ENCODE peak calls at places on chromosome 13, in six cellular contexts. One of them, this sample, is unnamed.

GRCh38 chr13:27037571-27037970 is 134.0 kb downstream of the USP12 start:
- DNase-seq in neuronal stem cell: no peak
- DNase-seq in H9: no peak
- DNase-seq in IMR-90: no peak
- DNase-seq in mesenchymal stem cell: peak; percentile 68
- DNase-seq in H1: no peak
- DNase-seq in this sample: no peak

GRCh38 chr13:23428183-23428528 is 5.3 kb downstream of the SACS start:
- DNase-seq in neuronal stem cell: no peak
- DNase-seq in H9: no peak
- DNase-seq in IMR-90: peak; percentile 65
- DNase-seq in mesenchymal stem cell: peak; percentile 40
- DNase-seq in H1: no peak
- DNase-seq in this sample: no peak

GRCh38 chr13:32267836-32268439 is 47.2 kb downstream of the ZAR1L start:
- DNase-seq in neuronal stem cell: peak; percentile 17
- DNase-seq in H9: peak; percentile 85
- DNase-seq in IMR-90: no peak
- DNase-seq in mesenchymal stem cell: no peak
- DNase-seq in H1: peak; percentile 90
- DNase-seq in this sample: peak; percentile 41

GRCh38 chr13:45300190-45300985 is 40.6 kb downstream of the TPT1 start:
- DNase-seq in neuronal stem cell: no peak
- DNase-seq in H9: no peak
- DNase-seq in IMR-90: no peak
- DNase-seq in mesenchymal stem cell: no peak
- DNase-seq in H1: no peak
- DNase-seq in this sample: no peak

GRCh38 chr13:69579351-69579750 is 528.3 kb upstream of the ATXN8OS start:
- DNase-seq in neuronal stem cell: no peak
- DNase-seq in H9: no peak
- DNase-seq in IMR-90: no peak
- DNase-seq in mesenchymal stem cell: peak; percentile 27
- DNase-seq in H1: no peak
- DNase-seq in this sample: no peak

GRCh38 chr13:77532983-77533382 is 2.5 kb upstream of the SCEL start:
- DNase-seq in neuronal stem cell: no peak
- DNase-seq in H9: no peak
- DNase-seq in IMR-90: no peak
- DNase-seq in mesenchymal stem cell: no peak
- DNase-seq in H1: no peak
- DNase-seq in this sample: no peak

GRCh38 chr13:106156468-106156867 is 379.0 kb downstream of the EFNB2 start:
- DNase-seq in neuronal stem cell: no peak
- DNase-seq in H9: no peak
- DNase-seq in IMR-90: peak; percentile 99
- DNase-seq in mesenchymal stem cell: peak; percentile 97
- DNase-seq in H1: no peak
- DNase-seq in this sample: peak; percentile 64

GRCh38 chr13:54633461-54633860 is 1604.8 kb downstream of the OLFM4 start:
- DNase-seq in neuronal stem cell: no peak
- DNase-seq in H9: no peak
- DNase-seq in IMR-90: no peak
- DNase-seq in mesenchymal stem cell: no peak
- DNase-seq in H1: no peak
- DNase-seq in this sample: no peak

GRCh38 chr13:50355797-50356196 is 340.6 kb downstream of the KCNRG start:
- DNase-seq in neuronal stem cell: no peak
- DNase-seq in H9: no peak
- DNase-seq in IMR-90: no peak
- DNase-seq in mesenchymal stem cell: no peak
- DNase-seq in H1: no peak
- DNase-seq in this sample: no peak

DNA sequence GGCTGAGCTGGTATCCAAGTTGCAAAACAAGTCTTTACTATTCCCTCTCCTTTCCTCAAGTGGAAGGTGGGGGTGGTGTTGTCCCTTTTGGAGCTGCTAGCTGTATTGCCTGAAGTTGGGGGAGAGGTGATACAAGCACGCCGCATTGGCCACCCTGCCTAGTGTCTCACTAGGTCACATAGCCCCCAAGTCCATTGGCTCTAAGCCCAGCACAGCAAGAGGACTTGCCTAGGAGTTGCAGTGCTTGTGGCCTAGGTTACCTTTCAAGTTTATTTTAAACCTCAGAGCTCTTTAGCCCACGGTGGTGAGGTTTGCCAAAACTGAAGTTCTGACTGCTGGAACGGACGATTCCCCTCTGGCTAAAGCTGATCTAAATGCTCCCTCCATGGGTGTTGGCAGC is 5.3 kb upstream of the DNAJC3 start:
- DNase-seq in neuronal stem cell: no peak
- DNase-seq in H9: no peak
- DNase-seq in IMR-90: no peak
- DNase-seq in mesenchymal stem cell: no peak
- DNase-seq in H1: no peak
- DNase-seq in this sample: no peak
- H4K91ac ChIP-seq in neuronal stem cell: no peak overlapping the region
- H4K91ac ChIP-seq in H9: no peak overlapping the region
- H4K91ac ChIP-seq in IMR-90: no peak overlapping the region
- H4K91ac ChIP-seq in mesenchymal stem cell: no peak overlapping the region
- H4K91ac ChIP-seq in H1: no peak overlapping the region
- H4K91ac ChIP-seq in this sample: no peak overlapping the region

DNA sequence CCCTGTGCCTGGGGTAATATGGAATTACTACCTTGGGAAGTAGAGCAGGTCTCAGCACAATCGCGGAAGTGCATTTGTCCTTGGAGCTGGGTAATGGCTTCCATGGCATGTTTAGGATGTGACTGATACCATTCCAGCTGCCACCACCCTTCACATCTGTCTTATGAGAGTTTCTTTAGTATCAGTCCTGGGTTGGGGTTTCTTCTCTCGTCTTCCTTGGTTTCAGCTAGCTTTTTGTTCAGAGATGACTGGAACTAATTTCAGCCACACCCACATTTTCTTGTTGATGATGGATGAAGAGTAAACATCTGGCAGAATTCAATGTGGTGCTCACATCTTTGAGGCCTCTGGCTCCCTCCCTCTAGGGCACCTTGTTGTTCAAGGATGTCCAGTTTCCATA is 212.9 kb upstream of the SOX21 start:
- DNase-seq in neuronal stem cell: no peak
- DNase-seq in H9: no peak
- DNase-seq in IMR-90: no peak
- DNase-seq in mesenchymal stem cell: no peak
- DNase-seq in H1: no peak
- DNase-seq in this sample: no peak
- H3K14ac ChIP-seq in neuronal stem cell: no peak overlapping the region
- H3K14ac ChIP-seq in H9: no peak overlapping the region
- H3K14ac ChIP-seq in IMR-90: no peak overlapping the region
- H3K14ac ChIP-seq in mesenchymal stem cell: no peak overlapping the region
- H3K14ac ChIP-seq in H1: no peak overlapping the region
- H3K14ac ChIP-seq in this sample: no peak overlapping the region

GRCh38 chr13:24878340-24878739 is 114.4 kb downstream of the RNF17 start:
- DNase-seq in neuronal stem cell: no peak
- DNase-seq in H9: no peak
- DNase-seq in IMR-90: no peak
- DNase-seq in mesenchymal stem cell: no peak
- DNase-seq in H1: no peak
- DNase-seq in this sample: no peak

GRCh38 chr13:24875566-24875965 is 111.6 kb downstream of the RNF17 start:
- DNase-seq in neuronal stem cell: no peak
- DNase-seq in H9: no peak
- DNase-seq in IMR-90: no peak
- DNase-seq in mesenchymal stem cell: peak; percentile 19
- DNase-seq in H1: no peak
- DNase-seq in this sample: no peak

GRCh38 chr13:24882665-24883064 is 118.7 kb downstream of the RNF17 start:
- DNase-seq in neuronal stem cell: no peak
- DNase-seq in H9: no peak
- DNase-seq in IMR-90: no peak
- DNase-seq in mesenchymal stem cell: no peak
- DNase-seq in H1: no peak
- DNase-seq in this sample: no peak

GRCh38 chr13:24877531-24877930 is 113.6 kb downstream of the RNF17 start:
- DNase-seq in neuronal stem cell: no peak
- DNase-seq in H9: no peak
- DNase-seq in IMR-90: no peak
- DNase-seq in mesenchymal stem cell: no peak
- DNase-seq in H1: no peak
- DNase-seq in this sample: no peak
- H4K91ac ChIP-seq in neuronal stem cell: no peak overlapping the region
- H4K91ac ChIP-seq in H9: no peak overlapping the region
- H4K91ac ChIP-seq in IMR-90: no peak overlapping the region
- H4K91ac ChIP-seq in mesenchymal stem cell: no peak overlapping the region
- H4K91ac ChIP-seq in H1: no peak overlapping the region
- H4K91ac ChIP-seq in this sample: no peak overlapping the region

GRCh38 chr13:40288259-40288658 is 378.2 kb downstream of the FOXO1 start:
- DNase-seq in neuronal stem cell: no peak
- DNase-seq in H9: no peak
- DNase-seq in IMR-90: no peak
- DNase-seq in mesenchymal stem cell: no peak
- DNase-seq in H1: no peak
- DNase-seq in this sample: no peak

GRCh38 chr13:40285634-40286033 is 380.8 kb downstream of the FOXO1 start:
- DNase-seq in neuronal stem cell: no peak
- DNase-seq in H9: no peak
- DNase-seq in IMR-90: no peak
- DNase-seq in mesenchymal stem cell: no peak
- DNase-seq in H1: no peak
- DNase-seq in this sample: no peak

GRCh38 chr13:40290758-40291157 is 375.7 kb downstream of the FOXO1 start:
- DNase-seq in neuronal stem cell: no peak
- DNase-seq in H9: no peak
- DNase-seq in IMR-90: no peak
- DNase-seq in mesenchymal stem cell: no peak
- DNase-seq in H1: no peak
- DNase-seq in this sample: no peak

GRCh38 chr13:40283666-40284065 is 382.8 kb downstream of the FOXO1 start:
- DNase-seq in neuronal stem cell: no peak
- DNase-seq in H9: no peak
- DNase-seq in IMR-90: no peak
- DNase-seq in mesenchymal stem cell: no peak
- DNase-seq in H1: no peak
- DNase-seq in this sample: peak; percentile 93

DNA sequence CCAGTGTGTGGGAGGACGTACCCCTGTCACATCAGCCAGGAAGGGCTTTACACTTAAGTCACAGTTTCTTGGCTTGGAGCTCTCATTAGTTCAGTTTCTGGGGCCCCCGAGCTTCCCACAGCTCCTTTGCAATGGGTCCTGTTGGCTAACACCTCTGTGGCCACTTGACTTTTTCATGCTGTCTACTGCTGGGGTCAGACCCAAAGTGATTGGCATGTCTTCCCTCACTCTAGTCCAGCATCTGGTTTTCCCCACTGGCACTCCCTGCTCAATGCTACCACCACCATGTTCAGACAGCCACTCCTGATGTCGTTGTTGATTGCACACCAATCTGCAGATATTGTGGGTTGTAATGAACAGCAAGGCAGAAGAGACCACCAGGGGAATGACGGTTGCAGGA is 379.0 kb downstream of the FOXO1 start:
- DNase-seq in neuronal stem cell: no peak
- DNase-seq in H9: no peak
- DNase-seq in IMR-90: no peak
- DNase-seq in mesenchymal stem cell: no peak
- DNase-seq in H1: no peak
- DNase-seq in this sample: no peak
- H3K14ac ChIP-seq in neuronal stem cell: no peak overlapping the region
- H3K14ac ChIP-seq in H9: no peak overlapping the region
- H3K14ac ChIP-seq in IMR-90: no peak overlapping the region
- H3K14ac ChIP-seq in mesenchymal stem cell: no peak overlapping the region
- H3K14ac ChIP-seq in H1: no peak overlapping the region
- H3K14ac ChIP-seq in this sample: peak overlapping the region; percentile 19

GRCh38 chr13:109401891-109402290 is 384.5 kb downstream of the IRS2 start:
- DNase-seq in neuronal stem cell: no peak
- DNase-seq in H9: no peak
- DNase-seq in IMR-90: no peak
- DNase-seq in mesenchymal stem cell: no peak
- DNase-seq in H1: no peak
- DNase-seq in this sample: peak; percentile 93
- H4K91ac ChIP-seq in neuronal stem cell: no peak overlapping the region
- H4K91ac ChIP-seq in H9: no peak overlapping the region
- H4K91ac ChIP-seq in IMR-90: no peak overlapping the region
- H4K91ac ChIP-seq in mesenchymal stem cell: no peak overlapping the region
- H4K91ac ChIP-seq in H1: no peak overlapping the region
- H4K91ac ChIP-seq in this sample: no peak overlapping the region

GRCh38 chr13:98202026-98202425 is 25.0 kb upstream of the RNF113B start:
- DNase-seq in neuronal stem cell: no peak
- DNase-seq in H9: no peak
- DNase-seq in IMR-90: no peak
- DNase-seq in mesenchymal stem cell: no peak
- DNase-seq in H1: no peak
- DNase-seq in this sample: no peak
- H3K14ac ChIP-seq in neuronal stem cell: no peak overlapping the region
- H3K14ac ChIP-seq in H9: no peak overlapping the region
- H3K14ac ChIP-seq in IMR-90: peak overlapping the region; percentile 87
- H3K14ac ChIP-seq in mesenchymal stem cell: no peak overlapping the region
- H3K14ac ChIP-seq in H1: no peak overlapping the region
- H3K14ac ChIP-seq in this sample: no peak overlapping the region

GRCh38 chr13:112855859-112856258 is 113.2 kb upstream of the MCF2L start:
- DNase-seq in neuronal stem cell: no peak
- DNase-seq in H9: no peak
- DNase-seq in IMR-90: no peak
- DNase-seq in mesenchymal stem cell: no peak
- DNase-seq in H1: no peak
- DNase-seq in this sample: no peak

GRCh38 chr13:112852808-112853207 is 116.2 kb upstream of the MCF2L start:
- DNase-seq in neuronal stem cell: no peak
- DNase-seq in H9: no peak
- DNase-seq in IMR-90: no peak
- DNase-seq in mesenchymal stem cell: no peak
- DNase-seq in H1: no peak
- DNase-seq in this sample: peak; percentile 64

GRCh38 chr13:112851107-112852046 is 117.6 kb upstream of the MCF2L start:
- DNase-seq in neuronal stem cell: no peak
- DNase-seq in H9: no peak
- DNase-seq in IMR-90: no peak
- DNase-seq in mesenchymal stem cell: no peak
- DNase-seq in H1: no peak
- DNase-seq in this sample: peak; percentile 93

GRCh38 chr13:112852392-112852791 is 116.6 kb upstream of the MCF2L start:
- DNase-seq in neuronal stem cell: no peak
- DNase-seq in H9: no peak
- DNase-seq in IMR-90: no peak
- DNase-seq in mesenchymal stem cell: no peak
- DNase-seq in H1: no peak
- DNase-seq in this sample: no peak

DNA sequence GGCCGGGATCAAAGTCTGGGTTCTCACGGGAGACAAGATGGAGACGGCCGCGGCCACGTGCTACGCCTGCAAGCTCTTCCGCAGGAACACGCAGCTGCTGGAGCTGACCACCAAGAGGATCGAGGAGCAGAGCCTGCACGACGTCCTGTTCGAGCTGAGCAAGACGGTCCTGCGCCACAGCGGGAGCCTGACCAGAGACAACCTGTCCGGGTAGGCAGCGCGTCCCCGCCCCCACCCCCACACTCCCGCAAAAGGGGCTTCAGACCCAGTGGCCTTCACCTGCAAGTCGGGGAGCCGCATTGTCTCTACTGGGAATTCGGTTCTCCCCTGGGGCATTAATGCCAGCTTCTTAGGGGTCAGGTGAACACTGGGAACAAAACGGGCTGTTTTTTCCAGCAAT is 114.7 kb upstream of the MCF2L start:
- DNase-seq in neuronal stem cell: no peak
- DNase-seq in H9: no peak
- DNase-seq in IMR-90: no peak
- DNase-seq in mesenchymal stem cell: no peak
- DNase-seq in H1: no peak
- DNase-seq in this sample: no peak
- H4K91ac ChIP-seq in neuronal stem cell: no peak overlapping the region
- H4K91ac ChIP-seq in H9: no peak overlapping the region
- H4K91ac ChIP-seq in IMR-90: no peak overlapping the region
- H4K91ac ChIP-seq in mesenchymal stem cell: no peak overlapping the region
- H4K91ac ChIP-seq in H1: no peak overlapping the region
- H4K91ac ChIP-seq in this sample: no peak overlapping the region

This sample was measured in trophoblast cell.